ENCODE peak calls at places on chromosomes 7 and 10, in six cellular contexts. H is SHP77; I is GM03348; B is GM12891; N is NCI-H345; L is CD4-positive, alpha-beta T cell. J is an unnamed sample.

GRCh38 chr7:157466473-157467261 is 129.9 kb downstream of the DNAJB6 start:
- DNase-seq in N (no peak), L (no peak), B (no peak), H (no peak), I (no peak), J (peak; percentile 69)

GRCh38 chr10:89701238-89702120 is at the start of gene KIF20B:
- DNase-seq in L (peak; percentile 93), B (peak; percentile 70), H (peak; percentile 84), I (peak; percentile 99), N (peak; percentile 94), J (peak; percentile 94)

GRCh38 chr10:7153750-7154149 is 257.1 kb downstream of the SFMBT2 start:
- DNase-seq in B (no peak), H (no peak), I (no peak), L (no peak), N (no peak), J (no peak)

GRCh38 chr10:71184402-71184801 is 28.0 kb upstream of the UNC5B start:
- DNase-seq in L (no peak), I (no peak), B (no peak), H (no peak), N (no peak), J (no peak)

GRCh38 chr7:98240961-98241673 is 10.9 kb downstream of the TECPR1 start:
- DNase-seq in H (peak; percentile 25), L (no peak), B (peak; percentile 84), I (peak; percentile 80), N (no peak), J (peak; percentile 98)

GRCh38 chr7:116122972-116123595 is 87.3 kb upstream of the TES start:
- DNase-seq in H (no peak), B (peak; percentile 3), L (no peak), N (peak; percentile 23), I (peak; percentile 44), J (peak; percentile 13)

GRCh38 chr7:83021032-83021431 is 141.7 kb downstream of the PCLO start:
- DNase-seq in L (no peak), I (no peak), N (no peak), H (no peak), B (no peak), J (no peak)

GRCh38 chr7:100806276-100806675 is 21.0 kb downstream of the EPHB4 start:
- DNase-seq in I (no peak), B (no peak), H (no peak), L (no peak), N (no peak), J (peak; percentile 81)

GRCh38 chr7:20440472-20441105 is 109.9 kb downstream of the ITGB8 start:
- DNase-seq in H (peak; percentile 13), I (no peak), L (no peak), N (no peak), B (no peak), J (no peak)

GRCh38 chr10:92832998-92833642 is 15.2 kb upstream of the EXOC6 start:
- DNase-seq in I (no peak), H (no peak), L (no peak), N (no peak), B (no peak), J (no peak)